ENCODE peak calls at places on chromosomes 2 and 18, in five cellular contexts. Q, I, V, W and Y are unnamed samples.

GRCh38 chr18:57134564-57135211 is 12.2 kb upstream of the BOD1L2 start:
- DNase-seq in Q (no peak), I (no peak), V (no peak), W (no peak), Y (no peak)

GRCh38 chr2:151060334-151060733 is 201.3 kb downstream of the RBM43 start:
- DNase-seq in Q (no peak), I (no peak), V (no peak), W (no peak), Y (no peak)

GRCh38 chr18:57029761-57030160 is 117.1 kb upstream of the BOD1L2 start:
- DNase-seq in Q (no peak), I (no peak), V (no peak), W (no peak), Y (no peak)

GRCh38 chr18:54973046-54973445 is 13.8 kb upstream of the CCDC68 start:
- DNase-seq in Q (no peak), I (no peak), V (no peak), W (no peak), Y (no peak)

GRCh38 chr2:28390857-28391563 is 1.6 kb upstream of the FOSL2 start:
- DNase-seq in Q (peak; percentile 52), I (peak; percentile 81), V (no peak), W (peak; percentile 26), Y (peak; percentile 80)

GRCh38 chr2:62382122-62382521 is 123.9 kb downstream of the TMEM17 start:
- DNase-seq in Q (no peak), I (no peak), V (no peak), W (no peak), Y (no peak)

GRCh38 chr2:53778536-53779162 is 8.1 kb downstream of the ASB3 start:
- DNase-seq in Q (peak; percentile 41), I (no peak), V (no peak), W (no peak), Y (no peak)

GRCh38 chr2:219287569-219288265 is 8.6 kb downstream of the DNAJB2 start:
- DNase-seq in Q (no peak), I (no peak), V (no peak), W (peak; percentile 34), Y (no peak)

GRCh38 chr18:8468911-8469310 is 140.3 kb upstream of the RAB12 start:
- DNase-seq in Q (no peak), I (no peak), V (no peak), W (no peak), Y (no peak)

GRCh38 chr2:197798187-197798586 is 6.2 kb upstream of the PLCL1 start:
- DNase-seq in Q (no peak), I (no peak), V (no peak), W (no peak), Y (no peak)

GRCh38 chr2:37414470-37414949 is 70.1 kb downstream of the QPCT start:
- DNase-seq in Q (peak; percentile 40), I (no peak), V (peak; percentile 42), W (peak; percentile 27), Y (no peak)

GRCh38 chr18:70422061-70422965 is 133.5 kb downstream of the SOCS6 start:
- DNase-seq in Q (peak; percentile 67), I (peak; percentile 80), V (peak; percentile 94), W (no peak), Y (peak; percentile 34)

GRCh38 chr2:211373203-211373602 is 816.8 kb downstream of the CPS1 start:
- DNase-seq in Q (no peak), I (no peak), V (no peak), W (no peak), Y (no peak)

GRCh38 chr2:211371465-211371864 is 815.1 kb downstream of the CPS1 start:
- DNase-seq in Q (no peak), I (no peak), V (no peak), W (no peak), Y (no peak)

GRCh38 chr2:211380041-211380440 is 823.6 kb downstream of the CPS1 start:
- DNase-seq in Q (no peak), I (no peak), V (no peak), W (no peak), Y (no peak)

DNA sequence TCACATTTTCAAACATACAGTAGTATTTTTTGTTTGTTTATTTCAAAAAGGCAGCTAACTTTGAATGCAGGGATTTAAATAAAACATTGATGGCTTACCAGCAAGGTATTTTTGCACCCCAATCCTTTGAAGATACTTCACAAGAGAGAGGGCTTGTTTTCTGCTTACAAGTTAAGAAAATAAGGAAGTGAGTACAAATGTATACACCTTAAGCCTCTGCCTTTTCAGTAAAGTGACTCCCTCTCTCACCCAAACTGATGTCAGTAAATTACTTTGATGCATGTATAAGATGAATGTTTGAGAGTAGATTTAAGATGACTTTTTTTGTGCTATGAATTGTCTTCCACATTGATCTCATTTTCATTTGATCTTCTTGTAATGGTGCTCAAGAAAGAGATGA is 820.0 kb downstream of the CPS1 start:
- DNase-seq in Q (no peak), I (no peak), V (no peak), W (no peak), Y (no peak)
- TF ChIP-seq POLR2AphosphoS5 in Q (no peak), I (no peak), V (no peak), W (no peak), Y (no peak)

DNA sequence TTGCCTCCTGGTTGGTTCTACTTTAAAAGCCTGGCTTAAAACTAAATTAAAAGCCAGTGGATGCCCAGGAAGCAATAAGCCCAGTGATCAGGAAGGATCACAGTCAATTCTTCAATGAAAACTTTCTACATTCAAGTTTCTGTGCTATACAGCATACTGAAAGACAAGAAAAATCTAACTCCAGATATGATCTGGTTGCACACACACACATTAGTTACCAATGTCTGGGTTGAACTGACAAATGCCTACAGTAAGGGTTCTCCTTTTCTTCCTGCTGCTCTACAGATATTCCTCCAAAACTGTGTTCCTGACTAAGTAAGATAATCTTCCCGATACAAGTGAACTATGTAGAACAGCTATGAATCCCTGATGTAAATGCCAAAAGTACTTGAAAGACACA is 81.3 kb downstream of the ROCK2 start:
- DNase-seq in Q (no peak), I (no peak), V (no peak), W (no peak), Y (no peak)
- TF ChIP-seq POLR2AphosphoS5 in Q (no peak), I (no peak), V (no peak), W (no peak), Y (no peak)

GRCh38 chr2:85273732-85274731 is 53.8 kb downstream of the TGOLN2 start:
- DNase-seq in Q (no peak), I (no peak), V (no peak), W (no peak), Y (no peak)
- TF ChIP-seq POLR2AphosphoS5 in Q (no peak), I (peak; percentile 32), V (peak; percentile 57), W (no peak), Y (peak; percentile 18)

DNA sequence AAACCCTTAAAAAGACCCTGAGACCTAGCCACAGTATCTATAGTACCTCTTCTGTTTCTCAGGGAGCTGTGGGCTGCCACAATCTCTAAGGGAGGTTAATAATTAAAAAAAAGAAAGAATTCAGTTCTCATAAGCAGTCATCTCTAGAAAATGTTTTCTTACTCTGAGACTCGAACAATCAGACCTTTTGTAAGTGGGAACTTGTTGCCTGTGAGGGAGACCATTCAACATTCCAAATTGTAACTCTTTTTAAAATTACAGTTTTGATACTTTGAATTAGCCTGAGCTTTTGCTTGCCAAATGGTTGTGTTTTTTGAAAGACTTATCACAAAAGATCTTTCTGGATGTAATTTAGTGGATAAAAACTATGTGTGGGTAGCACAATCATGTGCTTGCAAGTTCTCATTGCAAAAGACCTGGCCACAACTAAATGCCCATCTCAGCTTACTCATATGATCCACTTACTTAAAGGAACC is 33.3 kb downstream of the IL1R2 start:
- DNase-seq in Q (no peak), I (no peak), V (no peak), W (no peak), Y (no peak)
- TF ChIP-seq POLR2AphosphoS5 in Q (no peak), I (no peak), V (no peak), W (no peak), Y (peak; percentile 40)

GRCh38 chr2:33134086-33134763 is 187.5 kb downstream of the LTBP1 start:
- DNase-seq in Q (no peak), I (peak; percentile 28), V (peak; percentile 59), W (no peak), Y (peak; percentile 72)

GRCh38 chr2:33136570-33136969 is 189.8 kb downstream of the LTBP1 start:
- DNase-seq in Q (no peak), I (no peak), V (no peak), W (no peak), Y (no peak)

GRCh38 chr2:33136056-33136455 is 189.3 kb downstream of the LTBP1 start:
- DNase-seq in Q (no peak), I (no peak), V (no peak), W (no peak), Y (no peak)

GRCh38 chr2:33134764-33135560 is 188.2 kb downstream of the LTBP1 start:
- DNase-seq in Q (no peak), I (no peak), V (no peak), W (peak; percentile 28), Y (no peak)

DNA sequence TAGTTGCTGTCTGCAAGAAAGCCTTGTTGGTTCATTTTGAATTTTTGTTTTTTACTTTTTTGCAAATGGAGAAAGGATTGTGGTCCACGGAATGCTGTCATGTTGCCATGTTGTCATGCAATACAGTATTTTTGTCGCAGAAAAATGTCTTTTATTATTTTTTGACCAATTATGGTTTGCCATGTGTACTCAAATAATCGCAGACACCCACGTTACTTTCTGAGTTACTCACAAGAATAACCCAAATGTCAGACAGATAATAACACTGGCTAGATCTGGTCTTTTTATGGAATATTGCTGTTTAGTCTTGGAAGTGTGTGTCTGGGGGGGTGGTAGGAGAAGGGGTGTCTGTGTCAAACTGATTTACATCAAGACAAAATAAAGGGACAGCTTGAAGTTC is 188.9 kb downstream of the LTBP1 start:
- DNase-seq in Q (no peak), I (no peak), V (no peak), W (no peak), Y (no peak)
- TF ChIP-seq POLR2AphosphoS5 in Q (no peak), I (no peak), V (no peak), W (no peak), Y (no peak)